ENCODE peak calls at places on chromosomes 7 and 10, in six cellular contexts. V is mammary epithelial cell, I is IMR-90, S is neural progenitor cell, L is GM23248, N is astrocyte. F is an unnamed sample.

GRCh38 chr10:132724436-132724835 is 61.5 kb downstream of the NKX6-2 start:
- DNase-seq in V (no peak), I (peak; percentile 72), S (no peak), L (peak; percentile 16), N (peak; percentile 67), F (no peak)

GRCh38 chr7:29649010-29649716 is 85.5 kb downstream of the PRR15 start:
- DNase-seq in V (no peak), I (no peak), S (no peak), L (no peak), N (no peak), F (no peak)

GRCh38 chr10:124740374-124741280 is 3.6 kb downstream of the FAM53B start:
- DNase-seq in V (peak; percentile 88), I (peak; percentile 41), S (peak; percentile 84), L (peak; percentile 74), N (no peak), F (peak; percentile 45)

GRCh38 chr7:102288285-102288930 is 1.7 kb downstream of the SH2B2 start:
- DNase-seq in V (no peak), I (no peak), S (peak; percentile 37), L (peak; percentile 28), N (no peak), F (peak; percentile 18)

GRCh38 chr7:131039355-131039762 is 288.3 kb upstream of the MKLN1 start:
- DNase-seq in V (no peak), I (no peak), S (no peak), L (peak; percentile 34), N (peak; percentile 38), F (peak; percentile 58)

GRCh38 chr10:103847909-103848468 is 7.4 kb downstream of the SH3PXD2A start:
- DNase-seq in V (no peak), I (no peak), S (peak; percentile 46), L (peak; percentile 34), N (no peak), F (no peak)

GRCh38 chr7:140643416-140643815 is 2.8 kb upstream of the DENND2A start:
- DNase-seq in V (no peak), I (no peak), S (no peak), L (no peak), N (no peak), F (no peak)

GRCh38 chr10:18217577-18217976 is 77.4 kb downstream of the CACNB2 start:
- DNase-seq in V (no peak), I (no peak), S (no peak), L (no peak), N (no peak), F (no peak)

GRCh38 chr7:101066141-101066857 is 19.0 kb upstream of the TRIM56 start:
- DNase-seq in V (peak; percentile 75), I (no peak), S (peak; percentile 48), L (no peak), N (no peak), F (peak; percentile 52)

GRCh38 chr10:43855667-43856210 is 207.1 kb upstream of the ZNF32 start:
- DNase-seq in V (no peak), I (no peak), S (no peak), L (no peak), N (no peak), F (no peak)

GRCh38 chr10:23201837-23202236 is 9.7 kb downstream of the PTF1A start:
- DNase-seq in V (no peak), I (no peak), S (no peak), L (no peak), N (no peak), F (no peak)

GRCh38 chr7:75915416-75916156 is 631 bp downstream of the POR start:
- DNase-seq in V (no peak), I (peak; percentile 22), S (peak; percentile 20), L (peak; percentile 55), N (no peak), F (peak; percentile 62)

GRCh38 chr7:115009139-115009538 is 87.2 kb downstream of the MDFIC start:
- DNase-seq in V (no peak), I (peak; percentile 15), S (no peak), L (peak; percentile 3), N (peak; percentile 31), F (peak; percentile 36)

GRCh38 chr10:129328531-129328930 is 138.5 kb upstream of the MGMT start:
- DNase-seq in V (no peak), I (peak; percentile 74), S (no peak), L (no peak), N (no peak), F (no peak)

GRCh38 chr10:32328499-32328898 is 18.5 kb downstream of the EPC1 start:
- DNase-seq in V (no peak), I (no peak), S (no peak), L (no peak), N (no peak), F (no peak)

GRCh38 chr10:33265621-33266020 is 68.8 kb downstream of the NRP1 start:
- DNase-seq in V (no peak), I (no peak), S (no peak), L (no peak), N (no peak), F (no peak)

GRCh38 chr7:55018361-55019328 is at the start of gene EGFR:
- DNase-seq in V (peak; percentile 80), I (peak; percentile 80), S (peak; percentile 82), L (peak; percentile 89), N (peak; percentile 73), F (peak; percentile 90)

GRCh38 chr7:49812534-49812933 is 39.1 kb downstream of the VWC2 start:
- DNase-seq in V (no peak), I (no peak), S (no peak), L (no peak), N (no peak), F (no peak)

GRCh38 chr10:79046991-79047874 is 21.5 kb upstream of the ZMIZ1 start:
- DNase-seq in V (no peak), I (no peak), S (no peak), L (no peak), N (no peak), F (no peak)

GRCh38 chr10:5519054-5519453 is 5.7 kb upstream of the CALML3 start:
- DNase-seq in V (no peak), I (no peak), S (no peak), L (no peak), N (no peak), F (no peak)

GRCh38 chr7:127838816-127839415 is 186.9 kb downstream of the SND1 start:
- DNase-seq in V (no peak), I (peak; percentile 33), S (no peak), L (no peak), N (peak; percentile 64), F (no peak)

GRCh38 chr10:45235823-45236222 is 79.6 kb downstream of the OR13A1 start:
- DNase-seq in V (peak; percentile 71), I (peak; percentile 7), S (no peak), L (peak; percentile 9), N (peak; percentile 2), F (no peak)

GRCh38 chr7:17523813-17524741 is 225.6 kb downstream of the AHR start:
- DNase-seq in V (peak; percentile 96), I (peak; percentile 63), S (no peak), L (peak; percentile 74), N (peak; percentile 88), F (peak; percentile 65)

GRCh38 chr10:46547331-46547880 is 9.1 kb downstream of the GPRIN2 start:
- DNase-seq in V (no peak), I (no peak), S (no peak), L (no peak), N (no peak), F (no peak)

GRCh38 chr7:17043012-17043877 is 161.5 kb upstream of the AGR3 start:
- DNase-seq in V (peak; percentile 50), I (peak; percentile 50), S (no peak), L (peak; percentile 73), N (peak; percentile 40), F (peak; percentile 78)

GRCh38 chr10:21203473-21204107 is 306.5 kb upstream of the NEBL start:
- DNase-seq in V (no peak), I (no peak), S (no peak), L (no peak), N (no peak), F (no peak)

GRCh38 chr10:79608505-79609375 is 2.0 kb upstream of the SFTPA1 start:
- DNase-seq in V (no peak), I (peak; percentile 14), S (peak; percentile 63), L (peak; percentile 31), N (peak; percentile 0), F (peak; percentile 10)

GRCh38 chr7:48904975-48905374 is 19.4 kb upstream of the CDC14C start:
- DNase-seq in V (no peak), I (no peak), S (no peak), L (no peak), N (no peak), F (no peak)

GRCh38 chr7:1912472-1913289 is 242.6 kb downstream of the ELFN1 start:
- DNase-seq in V (no peak), I (peak; percentile 92), S (no peak), L (no peak), N (peak; percentile 91), F (peak; percentile 93)

GRCh38 chr7:105073143-105073542 is 59.1 kb downstream of the KMT2E start:
- DNase-seq in V (no peak), I (no peak), S (no peak), L (no peak), N (no peak), F (no peak)

GRCh38 chr7:105065104-105065503 is 51.1 kb downstream of the KMT2E start:
- DNase-seq in V (no peak), I (no peak), S (no peak), L (no peak), N (no peak), F (no peak)

DNA sequence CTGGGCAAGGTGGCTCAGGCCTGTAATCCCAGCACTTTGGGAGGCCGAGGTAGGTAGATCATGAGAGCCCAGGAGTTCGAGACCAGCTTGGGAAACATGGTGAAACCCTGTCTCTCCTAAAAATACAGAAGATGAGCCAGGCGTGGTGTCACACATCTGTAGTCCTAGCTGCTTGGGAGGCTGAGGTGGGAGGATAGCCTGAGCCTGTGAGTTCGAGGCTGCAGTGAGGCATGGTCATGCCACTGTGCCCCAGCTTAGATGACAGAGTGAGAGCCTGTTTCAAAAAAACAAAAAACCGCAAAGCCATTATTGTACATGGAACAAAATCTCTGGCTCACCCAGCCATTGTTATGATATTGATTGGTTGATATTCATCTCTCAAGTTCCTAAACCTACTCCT is 53.7 kb downstream of the KMT2E start:
- DNase-seq in V (no peak), I (no peak), S (no peak), L (no peak), N (no peak), F (no peak)
- H3K36me3 ChIP-seq in V (peaks cover 38% of the 10 kb centered on the region), I (peaks cover 36% of the 10 kb centered on the region), S (peaks cover 33% of the 10 kb centered on the region), L (peaks cover 72% of the 10 kb centered on the region), N (peaks cover 27% of the 10 kb centered on the region), F (peaks cover 84% of the 10 kb centered on the region)

GRCh38 chr7:155763721-155764431 is 48.4 kb downstream of the SHH start:
- DNase-seq in V (no peak), I (peak; percentile 77), S (no peak), L (no peak), N (peak; percentile 4), F (peak; percentile 37)
- H3K9ac ChIP-seq in V (no peak overlapping the region), I (no peak overlapping the region), S (no peak overlapping the region), L (no peak overlapping the region), N (peak overlapping the region; percentile 50), F (no peak overlapping the region)

DNA sequence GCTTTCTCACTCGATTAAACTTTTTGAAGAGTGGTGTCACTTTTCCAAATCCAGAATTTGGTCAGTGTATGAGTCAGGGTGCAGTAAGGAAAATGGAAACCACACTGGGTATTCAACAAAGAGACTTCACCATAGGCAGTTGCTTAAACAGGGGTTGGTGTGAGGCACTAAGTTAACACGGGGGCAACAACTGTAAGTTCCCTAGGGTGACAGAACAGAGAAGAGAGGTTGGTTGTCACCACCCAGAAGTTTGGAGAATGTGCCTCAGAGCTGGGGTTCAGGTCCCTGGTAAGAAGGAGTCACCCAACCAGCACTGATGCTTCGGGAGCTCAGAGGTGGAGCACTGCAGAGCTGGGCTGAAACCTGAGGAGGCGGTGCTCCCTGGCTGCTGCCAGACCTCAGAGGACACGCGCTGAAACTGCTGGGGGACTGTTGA is 170.4 kb downstream of the ARID5B start:
- DNase-seq in V (no peak), I (peak; percentile 78), S (peak; percentile 19), L (peak; percentile 73), N (peak; percentile 77), F (no peak)
- H3K36me3 ChIP-seq in V (peaks cover 8% of the 10 kb centered on the region), I (peaks cover 81% of the 10 kb centered on the region), S (no peaks in the 10 kb centered on the region), L (peaks cover 79% of the 10 kb centered on the region), N (peaks cover 78% of the 10 kb centered on the region), F (peaks cover 100% of the 10 kb centered on the region)

GRCh38 chr10:102502029-102502336 is 529 bp downstream of the ACTR1A start:
- DNase-seq in V (peak; percentile 99), I (peak; percentile 99), S (peak; percentile 99), L (peak; percentile 99), N (peak; percentile 98), F (peak; percentile 100)
- H3K9ac ChIP-seq in V (peak overlapping the region; percentile 81), I (peak overlapping the region; percentile 91), S (peak overlapping the region; percentile 76), L (peak overlapping the region; percentile 81), N (peak overlapping the region; percentile 98), F (peak overlapping the region; percentile 98)

F was measured in adipocyte.